ENCODE peak calls at places on chromosomes 12 and 14, in eight cellular contexts. Z, Y, H, I, O, A, R and S are unnamed samples. For H3K4me1, the result is how much of the 10 kb centered on the place peaks cover.

GRCh38 chr12:9899209-9899608 is 17.9 kb downstream of the KLRF2 start:
- DNase-seq in Z (no peak), Y (no peak), H (no peak), I (no peak), O (no peak), A (no peak), R (no peak), S (no peak)

GRCh38 chr12:130281157-130281799 is 56.4 kb upstream of the PIWIL1 start:
- DNase-seq in Z (no peak), Y (peak), H (no peak), I (peak), O (peak), A (no peak), R (no peak), S (peak)

GRCh38 chr12:11949738-11950403 is 120.9 kb upstream of the BCL2L14 start:
- DNase-seq in Z (no peak), Y (no peak), H (no peak), I (peak), O (no peak), A (no peak), R (no peak), S (no peak)

GRCh38 chr12:25771062-25771461 is 187.4 kb upstream of the RASSF8 start:
- DNase-seq in Z (no peak), Y (no peak), H (no peak), I (no peak), O (no peak), A (peak), R (no peak), S (no peak)

GRCh38 chr14:49033131-49033530 is 553.0 kb downstream of the RPS29 start:
- DNase-seq in Z (no peak), Y (no peak), H (no peak), I (no peak), O (no peak), A (no peak), R (no peak), S (no peak)

GRCh38 chr12:26369588-26369987 is 174.2 kb downstream of the SSPN start:
- DNase-seq in Z (no peak), Y (no peak), H (peak), I (no peak), O (peak), A (peak), R (peak), S (no peak)

GRCh38 chr12:50110127-50110761 is 1.8 kb upstream of the COX14 start:
- DNase-seq in Z (peak), Y (no peak), H (no peak), I (peak), O (no peak), A (no peak), R (no peak), S (no peak)

GRCh38 chr12:57738661-57739237 is at the start of gene AGAP2:
- DNase-seq in Z (no peak), Y (no peak), H (peak), I (no peak), O (no peak), A (peak), R (no peak), S (no peak)

GRCh38 chr12:113778432-113779128 is 187.5 kb downstream of the RBM19 start:
- DNase-seq in Z (no peak), Y (no peak), H (no peak), I (no peak), O (peak), A (no peak), R (no peak), S (no peak)

GRCh38 chr14:64704145-64704742 is at the start of gene PLEKHG3:
- DNase-seq in Z (no peak), Y (no peak), H (peak), I (peak), O (peak), A (peak), R (peak), S (peak)

GRCh38 chr12:27285395-27285794 is 41.3 kb downstream of the STK38L start:
- DNase-seq in Z (no peak), Y (no peak), H (peak), I (no peak), O (no peak), A (peak), R (no peak), S (no peak)

GRCh38 chr12:24895612-24896011 is 53.3 kb downstream of the BCAT1 start:
- DNase-seq in Z (no peak), Y (no peak), H (no peak), I (no peak), O (no peak), A (peak), R (no peak), S (no peak)

GRCh38 chr14:22537436-22538310 is 51.4 kb downstream of the DAD1 start:
- DNase-seq in Z (no peak), Y (no peak), H (no peak), I (no peak), O (no peak), A (no peak), R (no peak), S (no peak)

GRCh38 chr12:46388427-46388992 is 15.9 kb upstream of the SLC38A2 start:
- DNase-seq in Z (peak), Y (no peak), H (peak), I (no peak), O (no peak), A (peak), R (no peak), S (no peak)

GRCh38 chr12:27906127-27906500 is 66.4 kb downstream of the PTHLH start:
- DNase-seq in Z (no peak), Y (no peak), H (no peak), I (no peak), O (no peak), A (no peak), R (no peak), S (no peak)

GRCh38 chr14:39050389-39050788 is 52.6 kb downstream of the SEC23A start:
- DNase-seq in Z (no peak), Y (no peak), H (peak), I (no peak), O (no peak), A (peak), R (no peak), S (no peak)

GRCh38 chr14:106605548-106606448 is 1079.4 kb downstream of the TMEM121 start:
- DNase-seq in Z (peak), Y (peak), H (no peak), I (peak), O (no peak), A (no peak), R (no peak), S (peak)

GRCh38 chr14:59482471-59483331 is 1.5 kb downstream of the L3HYPDH start:
- DNase-seq in Z (no peak), Y (no peak), H (peak), I (no peak), O (no peak), A (peak), R (peak), S (no peak)

GRCh38 chr14:58829594-58829993 is 191.8 kb downstream of the DACT1 start:
- DNase-seq in Z (no peak), Y (no peak), H (no peak), I (no peak), O (no peak), A (peak), R (no peak), S (no peak)

GRCh38 chr12:93025145-93026103 is 96.3 kb upstream of the EEA1 start:
- DNase-seq in Z (peak), Y (no peak), H (peak), I (no peak), O (no peak), A (peak), R (peak), S (no peak)

GRCh38 chr12:114045333-114045732 is 79.2 kb upstream of the RBM19 start:
- DNase-seq in Z (no peak), Y (no peak), H (no peak), I (no peak), O (no peak), A (no peak), R (no peak), S (no peak)

GRCh38 chr12:109448707-109449390 is 28.3 kb downstream of the KCTD10 start:
- DNase-seq in Z (no peak), Y (no peak), H (no peak), I (no peak), O (no peak), A (no peak), R (peak), S (no peak)

GRCh38 chr12:29463198-29463597 is 34.3 kb downstream of the OVCH1 start:
- DNase-seq in Z (no peak), Y (no peak), H (no peak), I (no peak), O (no peak), A (no peak), R (no peak), S (no peak)

GRCh38 chr12:23816394-23816851 is 133.0 kb downstream of the SOX5 start:
- DNase-seq in Z (no peak), Y (no peak), H (no peak), I (no peak), O (no peak), A (no peak), R (no peak), S (no peak)

GRCh38 chr14:36657409-36658090 is 4.1 kb upstream of the PAX9 start:
- DNase-seq in Z (no peak), Y (no peak), H (no peak), I (peak), O (no peak), A (no peak), R (no peak), S (no peak)

GRCh38 chr14:73008501-73008900 is 18.4 kb downstream of the ZFYVE1 start:
- DNase-seq in Z (no peak), Y (no peak), H (peak), I (no peak), O (no peak), A (peak), R (peak), S (no peak)

GRCh38 chr14:104826197-104826857 is 25.4 kb downstream of the ZBTB42 start:
- DNase-seq in Z (peak), Y (peak), H (peak), I (peak), O (peak), A (peak), R (peak), S (peak)

GRCh38 chr12:120662879-120663278 is 22.5 kb downstream of the CABP1 start:
- DNase-seq in Z (no peak), Y (no peak), H (no peak), I (no peak), O (no peak), A (no peak), R (no peak), S (no peak)

GRCh38 chr12:5309654-5310053 is 122.3 kb upstream of the NTF3 start:
- DNase-seq in Z (no peak), Y (no peak), H (no peak), I (no peak), O (no peak), A (no peak), R (no peak), S (no peak)

GRCh38 chr14:35695647-35696046 is 113.4 kb downstream of the RALGAPA1 start:
- DNase-seq in Z (no peak), Y (no peak), H (peak), I (no peak), O (no peak), A (peak), R (no peak), S (no peak)

GRCh38 chr14:49461529-49462401 is 124.4 kb downstream of the RPS29 start:
- DNase-seq in Z (peak), Y (peak), H (peak), I (no peak), O (peak), A (peak), R (peak), S (peak)

GRCh38 chr12:52082988-52083637 is 3.6 kb downstream of the SMIM41 start:
- DNase-seq in Z (peak), Y (peak), H (peak), I (no peak), O (peak), A (peak), R (peak), S (peak)

GRCh38 chr12:26195250-26195640 is at the start of gene SSPN:
- DNase-seq in Z (peak), Y (no peak), H (peak), I (peak), O (peak), A (peak), R (peak), S (no peak)

GRCh38 chr12:52598966-52599365 is 2.3 kb downstream of the KRT72 start:
- DNase-seq in Z (no peak), Y (no peak), H (no peak), I (no peak), O (no peak), A (no peak), R (no peak), S (no peak)

GRCh38 chr12:34405286-34406227 is 383.3 kb downstream of the ALG10 start:
- DNase-seq in Z (no peak), Y (no peak), H (no peak), I (peak), O (no peak), A (no peak), R (no peak), S (peak)

GRCh38 chr14:61388173-61388975 is 67.0 kb downstream of the PRKCH start:
- DNase-seq in Z (no peak), Y (no peak), H (peak), I (no peak), O (no peak), A (peak), R (no peak), S (peak)

GRCh38 chr12:42884116-42884515 is 294.6 kb upstream of the PRICKLE1 start:
- DNase-seq in Z (no peak), Y (no peak), H (no peak), I (no peak), O (no peak), A (peak), R (no peak), S (no peak)

GRCh38 chr12:54294152-54294913 is 6.5 kb downstream of the NFE2 start:
- DNase-seq in Z (peak), Y (peak), H (peak), I (peak), O (peak), A (no peak), R (peak), S (peak)

GRCh38 chr12:49909826-49910225 is 6.1 kb upstream of the FAIM2 start:
- DNase-seq in Z (no peak), Y (no peak), H (peak), I (no peak), O (peak), A (peak), R (no peak), S (no peak)

GRCh38 chr12:40039598-40039997 is 66.3 kb downstream of the SLC2A13 start:
- DNase-seq in Z (no peak), Y (no peak), H (no peak), I (no peak), O (no peak), A (no peak), R (no peak), S (no peak)
- H3K4me3 ChIP-seq in Z (no peak), Y (no peak), H (no peak), I (no peak), O (no peak), A (no peak), R (no peak), S (no peak)

GRCh38 chr14:74577948-74578275 is 34.1 kb downstream of the LTBP2 start:
- DNase-seq in Z (no peak), Y (no peak), H (no peak), I (no peak), O (no peak), A (no peak), R (no peak), S (no peak)

GRCh38 chr14:74578479-74578878 is 33.6 kb downstream of the LTBP2 start:
- DNase-seq in Z (no peak), Y (no peak), H (no peak), I (no peak), O (no peak), A (no peak), R (no peak), S (no peak)

GRCh38 chr14:74582910-74583581 is 29.0 kb downstream of the LTBP2 start:
- DNase-seq in Z (no peak), Y (no peak), H (peak), I (peak), O (no peak), A (no peak), R (no peak), S (no peak)

GRCh38 chr14:74579447-74580274 is 32.4 kb downstream of the LTBP2 start:
- DNase-seq in Z (no peak), Y (no peak), H (peak), I (no peak), O (no peak), A (peak), R (no peak), S (peak)

DNA sequence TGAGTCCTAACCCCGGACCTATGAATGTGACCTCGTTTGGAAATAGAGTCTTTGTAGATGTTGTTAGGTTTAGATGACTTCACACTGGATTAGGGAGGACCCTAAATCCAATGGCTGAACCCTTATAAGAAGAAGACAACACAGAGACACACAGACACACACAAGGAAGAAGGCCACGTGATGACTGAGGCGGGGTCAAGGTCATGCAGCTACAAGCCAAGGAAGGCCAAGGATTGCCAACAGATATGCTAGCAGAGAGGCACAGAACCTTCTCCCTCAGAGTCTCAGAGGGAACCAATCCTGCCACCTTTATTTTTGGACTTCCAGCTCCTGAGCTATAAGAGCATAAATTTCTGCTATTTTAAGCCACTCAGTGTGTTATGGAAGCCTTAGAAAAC is 31.8 kb downstream of the LTBP2 start:
- DNase-seq in Z (no peak), Y (no peak), H (no peak), I (no peak), O (no peak), A (no peak), R (no peak), S (no peak)
- H3K4me1 ChIP-seq in Z (under half), Y (under half), H (under half), I (under half), O (under half), A (under half), R (under half), S (under half)

GRCh38 chr14:99980299-99980698 is 84.9 kb upstream of the EVL start:
- DNase-seq in Z (no peak), Y (no peak), H (no peak), I (peak), O (no peak), A (no peak), R (no peak), S (no peak)

GRCh38 chr14:99982449-99983250 is 82.6 kb upstream of the EVL start:
- DNase-seq in Z (peak), Y (peak), H (peak), I (no peak), O (peak), A (peak), R (peak), S (peak)

GRCh38 chr14:99981806-99982205 is 83.4 kb upstream of the EVL start:
- DNase-seq in Z (no peak), Y (no peak), H (no peak), I (no peak), O (no peak), A (no peak), R (no peak), S (no peak)

GRCh38 chr14:99986416-99986815 is 78.8 kb upstream of the EVL start:
- DNase-seq in Z (no peak), Y (no peak), H (no peak), I (no peak), O (no peak), A (no peak), R (no peak), S (no peak)

DNA sequence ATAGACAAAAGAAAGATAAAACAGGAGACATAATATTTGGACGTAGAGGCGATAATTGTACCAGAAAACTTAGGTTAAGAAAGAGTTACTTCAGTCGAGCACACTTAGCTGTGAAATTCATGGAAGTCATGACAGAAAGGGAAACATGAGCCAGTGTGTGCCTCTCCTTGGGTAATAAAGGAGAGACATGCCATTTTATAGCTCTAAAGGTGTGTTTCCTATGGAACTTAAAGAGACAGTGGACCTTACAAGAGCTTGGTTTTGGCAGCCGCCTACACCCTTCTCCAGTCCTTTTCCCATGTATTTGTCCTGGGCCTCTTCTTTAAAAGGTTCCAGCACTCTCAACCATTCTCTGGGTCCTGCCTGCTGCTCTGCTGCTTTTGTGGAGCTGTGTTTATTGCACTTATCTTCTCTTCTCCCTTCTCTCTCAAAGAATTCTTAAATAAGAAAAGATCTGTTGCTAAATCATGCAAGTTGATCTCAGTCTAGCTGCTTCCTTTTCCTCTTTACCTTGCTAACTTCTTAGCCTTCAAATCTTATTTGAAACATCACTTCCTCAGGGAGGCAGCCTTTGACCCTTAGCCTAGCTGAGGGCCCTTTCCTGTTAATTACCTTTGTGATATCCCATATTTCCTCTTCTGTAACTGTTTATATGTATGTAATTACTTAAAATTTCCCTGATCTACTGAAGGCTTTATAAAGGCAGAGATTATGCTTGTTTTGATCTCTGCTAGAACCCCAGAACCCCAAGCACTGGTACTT is 81.8 kb upstream of the EVL start:
- DNase-seq in Z (no peak), Y (no peak), H (no peak), I (no peak), O (no peak), A (no peak), R (no peak), S (no peak)
- H3K27ac ChIP-seq in Z (no peak), Y (no peak), H (no peak), I (no peak), O (no peak), A (no peak), R (no peak), S (no peak)

GRCh38 chr12:13980548-13981295 is 680 bp downstream of the GRIN2B start:
- DNase-seq in Z (no peak), Y (no peak), H (no peak), I (no peak), O (no peak), A (no peak), R (no peak), S (no peak)
- H3K4me3 ChIP-seq in Z (no peak), Y (no peak), H (peak), I (no peak), O (peak), A (peak), R (peak), S (no peak)

DNA sequence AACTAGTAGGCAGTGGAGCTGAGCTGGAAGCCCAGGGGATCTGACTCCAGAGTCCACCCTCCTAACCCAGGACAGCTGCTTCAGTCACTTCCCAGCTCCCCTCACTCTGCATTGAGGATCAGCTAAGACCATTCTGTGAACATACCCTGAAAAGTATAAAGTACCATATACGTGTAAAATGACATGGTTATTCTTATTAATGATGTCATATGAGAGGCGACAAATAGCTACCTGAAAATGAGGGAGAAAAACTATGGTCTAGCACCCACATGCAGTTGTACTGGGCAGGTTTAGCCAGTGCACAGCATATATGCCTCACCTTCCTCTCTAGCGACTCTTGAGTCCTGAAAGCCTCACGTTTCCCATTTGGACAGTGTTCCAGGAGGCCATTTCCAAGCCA is 461.9 kb downstream of the RAD51B start:
- DNase-seq in Z (no peak), Y (no peak), H (no peak), I (no peak), O (no peak), A (no peak), R (no peak), S (no peak)
- H3K4me1 ChIP-seq in Z (under half), Y (half or more), H (under half), I (under half), O (under half), A (under half), R (under half), S (half or more)